ENCODE peak calls at places on chromosomes 16 and 17, in nine cellular contexts. F is activated CD4-positive, alpha-beta memory T cell treated with anti-CD3 and anti-CD28 coated beads, Interleukin-2, amount 10 ng/mL, durations not matched to agents 7 days and 5 days; Z is ELR; D is globus pallidus; P is SW480; T is nucleus accumbens; M is H54; L is HS-5; K is CD4-positive, alpha-beta T cell. I is an unnamed sample.

GRCh38 chr17:17347956-17348871 is 45.0 kb downstream of the NT5M start:
- DNase-seq in F (no peak), Z (no peak), D (no peak), P (no peak), T (no peak), M (no peak), L (no peak), K (no peak), I (peak; percentile 72)

GRCh38 chr17:79244665-79245064 is 170.0 kb downstream of the ENGASE start:
- DNase-seq in F (no peak), Z (no peak), D (no peak), P (no peak), T (no peak), M (no peak), L (no peak), K (no peak), I (no peak)

GRCh38 chr17:60493847-60494321 is 32.2 kb downstream of the APPBP2 start:
- DNase-seq in F (no peak), Z (no peak), D (no peak), P (no peak), T (no peak), M (no peak), L (no peak), K (no peak), I (no peak)

GRCh38 chr17:390025-390424 is 37.4 kb upstream of the RPH3AL start:
- DNase-seq in F (no peak), Z (no peak), D (no peak), P (no peak), T (no peak), M (no peak), L (no peak), K (no peak), I (no peak)

GRCh38 chr17:31400481-31400950 is 9.0 kb downstream of the RAB11FIP4 start:
- DNase-seq in F (no peak), Z (no peak), D (no peak), P (no peak), T (no peak), M (no peak), L (no peak), K (no peak), I (peak; percentile 56)

GRCh38 chr16:9003322-9003721 is 39.6 kb upstream of the USP7 start:
- DNase-seq in F (no peak), Z (no peak), D (no peak), P (no peak), T (no peak), M (no peak), L (no peak), K (no peak), I (no peak)

GRCh38 chr17:269616-270514 is 82.7 kb downstream of the RPH3AL start:
- DNase-seq in F (no peak), Z (no peak), D (no peak), P (no peak), T (no peak), M (no peak), L (no peak), K (no peak), I (no peak)

GRCh38 chr17:7208754-7209460 is 10.7 kb downstream of the DLG4 start:
- DNase-seq in F (no peak), Z (no peak), D (no peak), P (no peak), T (no peak), M (no peak), L (no peak), K (no peak), I (no peak)

GRCh38 chr17:74859439-74860228 is at the start of gene GRIN2C:
- DNase-seq in F (peak; percentile 33), Z (no peak), D (no peak), P (no peak), T (no peak), M (no peak), L (no peak), K (peak; percentile 39), I (no peak)

GRCh38 chr16:23466162-23466885 is 13.3 kb upstream of the COG7 start:
- DNase-seq in F (no peak), Z (peak; percentile 90), D (no peak), P (no peak), T (no peak), M (peak; percentile 60), L (peak; percentile 77), K (no peak), I (no peak)

GRCh38 chr17:82238562-82239201 is 9.8 kb downstream of the SLC16A3 start:
- DNase-seq in F (peak; percentile 85), Z (peak; percentile 91), D (no peak), P (peak; percentile 85), T (no peak), M (no peak), L (no peak), K (peak; percentile 80), I (peak; percentile 77)

GRCh38 chr17:60804831-60805230 is 127.2 kb downstream of the BCAS3 start:
- DNase-seq in F (no peak), Z (no peak), D (no peak), P (no peak), T (no peak), M (no peak), L (no peak), K (no peak), I (no peak)

GRCh38 chr17:48997827-48998556 is 807 bp downstream of the IGF2BP1 start:
- DNase-seq in F (no peak), Z (peak; percentile 52), D (no peak), P (no peak), T (no peak), M (no peak), L (no peak), K (no peak), I (peak; percentile 72)

GRCh38 chr17:43353364-43353763 is 45.4 kb upstream of the ARL4D start:
- DNase-seq in F (no peak), Z (no peak), D (no peak), P (no peak), T (no peak), M (no peak), L (no peak), K (no peak), I (no peak)

GRCh38 chr17:74825003-74825627 is 34.6 kb downstream of the GRIN2C start:
- DNase-seq in F (no peak), Z (no peak), D (no peak), P (no peak), T (no peak), M (no peak), L (no peak), K (no peak), I (no peak)

I was measured in coronary artery.